ENCODE peak calls at places on chromosomes 16 and 17, in eight cellular contexts. One of them, this sample, is unnamed.

GRCh38 chr17:37541880-37542675 is 52.4 kb downstream of the DUSP14 start:
- DNase-seq in keratinocyte: no peak
- DNase-seq in K562: no peak
- DNase-seq in GM23338: peak; percentile 12
- DNase-seq in OCI-LY7: no peak
- DNase-seq in neuronal stem cell: no peak
- DNase-seq in H9: no peak
- DNase-seq in A549: no peak
- DNase-seq in this sample: no peak

GRCh38 chr17:4142107-4142900 is 526 bp downstream of the ZZEF1 start:
- DNase-seq in keratinocyte: no peak
- DNase-seq in K562: peak; percentile 46
- DNase-seq in GM23338: peak; percentile 62
- DNase-seq in OCI-LY7: peak; percentile 48
- DNase-seq in neuronal stem cell: no peak
- DNase-seq in H9: no peak
- DNase-seq in A549: peak; percentile 14
- DNase-seq in this sample: no peak

GRCh38 chr16:10367616-10368188 is 18.2 kb upstream of the ATF7IP2 start:
- DNase-seq in keratinocyte: no peak
- DNase-seq in K562: no peak
- DNase-seq in GM23338: no peak
- DNase-seq in OCI-LY7: no peak
- DNase-seq in neuronal stem cell: no peak
- DNase-seq in H9: no peak
- DNase-seq in A549: no peak
- DNase-seq in this sample: no peak

GRCh38 chr16:726438-727290 is at the start of the genes CCDC78 and HAGHL:
- DNase-seq in keratinocyte: no peak
- DNase-seq in K562: peak; percentile 88
- DNase-seq in GM23338: peak; percentile 82
- DNase-seq in OCI-LY7: peak; percentile 78
- DNase-seq in neuronal stem cell: no peak
- DNase-seq in H9: peak; percentile 85
- DNase-seq in A549: no peak
- DNase-seq in this sample: peak; percentile 36

GRCh38 chr17:4739122-4740024 is at the start of the genes CXCL16 and ZMYND15:
- DNase-seq in keratinocyte: no peak
- DNase-seq in K562: peak; percentile 21
- DNase-seq in GM23338: peak; percentile 55
- DNase-seq in OCI-LY7: peak; percentile 70
- DNase-seq in neuronal stem cell: no peak
- DNase-seq in H9: peak; percentile 59
- DNase-seq in A549: peak; percentile 39
- DNase-seq in this sample: peak; percentile 75

GRCh38 chr16:70725912-70726828 is 40.3 kb upstream of the MTSS2 start:
- DNase-seq in keratinocyte: no peak
- DNase-seq in K562: peak; percentile 62
- DNase-seq in GM23338: no peak
- DNase-seq in OCI-LY7: no peak
- DNase-seq in neuronal stem cell: no peak
- DNase-seq in H9: no peak
- DNase-seq in A549: no peak
- DNase-seq in this sample: no peak

GRCh38 chr16:56625140-56625942 is at the start of gene MT1E:
- DNase-seq in keratinocyte: no peak
- DNase-seq in K562: no peak
- DNase-seq in GM23338: peak; percentile 81
- DNase-seq in OCI-LY7: no peak
- DNase-seq in neuronal stem cell: no peak
- DNase-seq in H9: no peak
- DNase-seq in A549: no peak
- DNase-seq in this sample: no peak

GRCh38 chr17:44556114-44556853 is 1.0 kb upstream of the FZD2 start:
- DNase-seq in keratinocyte: no peak
- DNase-seq in K562: peak; percentile 66
- DNase-seq in GM23338: peak; percentile 98
- DNase-seq in OCI-LY7: peak; percentile 85
- DNase-seq in neuronal stem cell: peak; percentile 96
- DNase-seq in H9: peak; percentile 94
- DNase-seq in A549: peak; percentile 74
- DNase-seq in this sample: no peak

GRCh38 chr17:41910701-41911391 is 7.9 kb downstream of the ACLY start:
- DNase-seq in keratinocyte: no peak
- DNase-seq in K562: no peak
- DNase-seq in GM23338: no peak
- DNase-seq in OCI-LY7: no peak
- DNase-seq in neuronal stem cell: no peak
- DNase-seq in H9: no peak
- DNase-seq in A549: peak; percentile 98
- DNase-seq in this sample: no peak

GRCh38 chr16:86869288-86870022 is 291.1 kb downstream of the FOXL1 start:
- DNase-seq in keratinocyte: no peak
- DNase-seq in K562: peak; percentile 76
- DNase-seq in GM23338: no peak
- DNase-seq in OCI-LY7: no peak
- DNase-seq in neuronal stem cell: no peak
- DNase-seq in H9: no peak
- DNase-seq in A549: no peak
- DNase-seq in this sample: no peak

GRCh38 chr17:64183815-64184397 is 54.0 kb upstream of the ERN1 start:
- DNase-seq in keratinocyte: no peak
- DNase-seq in K562: no peak
- DNase-seq in GM23338: no peak
- DNase-seq in OCI-LY7: no peak
- DNase-seq in neuronal stem cell: no peak
- DNase-seq in H9: no peak
- DNase-seq in A549: no peak
- DNase-seq in this sample: no peak

GRCh38 chr16:1859650-1860049 is 12.3 kb downstream of the MEIOB start:
- DNase-seq in keratinocyte: no peak
- DNase-seq in K562: no peak
- DNase-seq in GM23338: peak; percentile 20
- DNase-seq in OCI-LY7: no peak
- DNase-seq in neuronal stem cell: no peak
- DNase-seq in H9: peak; percentile 48
- DNase-seq in A549: no peak
- DNase-seq in this sample: no peak

GRCh38 chr17:56785396-56785795 is 48.3 kb downstream of the C17orf67 start:
- DNase-seq in keratinocyte: peak; percentile 58
- DNase-seq in K562: no peak
- DNase-seq in GM23338: no peak
- DNase-seq in OCI-LY7: no peak
- DNase-seq in neuronal stem cell: no peak
- DNase-seq in H9: no peak
- DNase-seq in A549: no peak
- DNase-seq in this sample: no peak

GRCh38 chr17:58121925-58122324 is 26.3 kb upstream of the OR4D1 start:
- DNase-seq in keratinocyte: no peak
- DNase-seq in K562: peak; percentile 60
- DNase-seq in GM23338: peak; percentile 69
- DNase-seq in OCI-LY7: peak; percentile 39
- DNase-seq in neuronal stem cell: no peak
- DNase-seq in H9: peak; percentile 53
- DNase-seq in A549: peak; percentile 76
- DNase-seq in this sample: peak; percentile 49

GRCh38 chr17:74631468-74632195 is 8.1 kb upstream of the CD300E start:
- DNase-seq in keratinocyte: no peak
- DNase-seq in K562: no peak
- DNase-seq in GM23338: no peak
- DNase-seq in OCI-LY7: peak; percentile 35
- DNase-seq in neuronal stem cell: no peak
- DNase-seq in H9: no peak
- DNase-seq in A549: no peak
- DNase-seq in this sample: no peak

GRCh38 chr17:74632597-74632996 is 9.1 kb upstream of the CD300E start:
- DNase-seq in keratinocyte: no peak
- DNase-seq in K562: no peak
- DNase-seq in GM23338: no peak
- DNase-seq in OCI-LY7: no peak
- DNase-seq in neuronal stem cell: no peak
- DNase-seq in H9: no peak
- DNase-seq in A549: no peak
- DNase-seq in this sample: no peak

GRCh38 chr17:74633261-74633783 is 9.8 kb upstream of the CD300E start:
- DNase-seq in keratinocyte: no peak
- DNase-seq in K562: no peak
- DNase-seq in GM23338: no peak
- DNase-seq in OCI-LY7: no peak
- DNase-seq in neuronal stem cell: no peak
- DNase-seq in H9: no peak
- DNase-seq in A549: no peak
- DNase-seq in this sample: no peak

GRCh38 chr17:74635418-74635817 is 11.9 kb upstream of the CD300E start:
- DNase-seq in keratinocyte: no peak
- DNase-seq in K562: no peak
- DNase-seq in GM23338: peak; percentile 55
- DNase-seq in OCI-LY7: no peak
- DNase-seq in neuronal stem cell: peak; percentile 26
- DNase-seq in H9: no peak
- DNase-seq in A549: no peak
- DNase-seq in this sample: no peak

GRCh38 chr17:74632196-74632540 is 8.6 kb upstream of the CD300E start:
- DNase-seq in keratinocyte: no peak
- DNase-seq in K562: no peak
- DNase-seq in GM23338: peak; percentile 38
- DNase-seq in OCI-LY7: no peak
- DNase-seq in neuronal stem cell: no peak
- DNase-seq in H9: peak; percentile 48
- DNase-seq in A549: no peak
- DNase-seq in this sample: no peak
- H3K4me2 ChIP-seq in keratinocyte: no peak overlapping the region
- H3K4me2 ChIP-seq in K562: no peak overlapping the region
- H3K4me2 ChIP-seq in GM23338: peak overlapping the region; percentile 51
- H3K4me2 ChIP-seq in OCI-LY7: no peak overlapping the region
- H3K4me2 ChIP-seq in neuronal stem cell: no peak overlapping the region
- H3K4me2 ChIP-seq in H9: no peak overlapping the region
- H3K4me2 ChIP-seq in A549: peak overlapping the region; percentile 55
- H3K4me2 ChIP-seq in this sample: no peak overlapping the region

DNA sequence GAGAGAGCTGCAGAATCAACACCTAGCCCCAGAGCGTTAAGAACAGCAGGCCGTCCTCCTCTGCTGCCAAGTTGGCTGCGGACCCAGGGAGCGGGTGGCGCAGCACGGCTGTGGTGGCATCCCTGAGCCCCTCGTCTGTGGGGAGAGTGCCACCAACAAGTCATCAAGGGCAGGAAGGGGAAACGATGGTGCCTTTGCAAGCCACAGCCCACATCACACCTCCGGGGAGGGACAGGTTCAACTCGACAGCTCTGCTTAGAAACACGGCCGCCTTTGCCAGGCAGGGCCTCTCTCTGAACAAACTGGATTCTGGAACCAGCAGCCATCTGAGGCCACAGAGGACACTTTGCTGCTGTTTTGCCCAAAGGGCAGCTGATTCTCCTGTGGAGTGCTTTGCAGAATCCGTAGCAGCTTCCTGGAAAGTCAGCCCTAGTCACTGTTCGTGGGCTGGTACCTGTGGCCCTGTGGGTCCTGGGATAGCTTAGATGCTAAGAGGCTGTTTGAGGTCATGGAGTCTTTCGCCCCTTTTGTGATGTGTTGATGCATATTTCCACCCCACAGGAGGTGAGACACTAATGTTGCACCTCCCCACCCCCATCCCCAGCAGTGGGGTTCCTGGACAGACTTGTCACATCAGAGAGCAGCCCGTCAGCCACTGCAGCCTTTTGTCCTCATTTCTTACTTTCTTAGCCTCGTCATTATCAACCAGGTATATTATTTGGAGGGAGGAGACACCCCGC is 270.6 kb downstream of the CPPED1 start:
- DNase-seq in keratinocyte: no peak
- DNase-seq in K562: no peak
- DNase-seq in GM23338: no peak
- DNase-seq in OCI-LY7: no peak
- DNase-seq in neuronal stem cell: no peak
- DNase-seq in H9: no peak
- DNase-seq in A549: no peak
- DNase-seq in this sample: no peak
- H3K4me2 ChIP-seq in keratinocyte: no peak overlapping the region
- H3K4me2 ChIP-seq in K562: no peak overlapping the region
- H3K4me2 ChIP-seq in GM23338: no peak overlapping the region
- H3K4me2 ChIP-seq in OCI-LY7: no peak overlapping the region
- H3K4me2 ChIP-seq in neuronal stem cell: no peak overlapping the region
- H3K4me2 ChIP-seq in H9: no peak overlapping the region
- H3K4me2 ChIP-seq in A549: no peak overlapping the region
- H3K4me2 ChIP-seq in this sample: no peak overlapping the region

GRCh38 chr17:38712593-38712992 is 7.5 kb downstream of the MLLT6 start:
- DNase-seq in keratinocyte: no peak
- DNase-seq in K562: no peak
- DNase-seq in GM23338: no peak
- DNase-seq in OCI-LY7: no peak
- DNase-seq in neuronal stem cell: no peak
- DNase-seq in H9: peak; percentile 27
- DNase-seq in A549: no peak
- DNase-seq in this sample: no peak

GRCh38 chr17:38710985-38711384 is 5.9 kb downstream of the MLLT6 start:
- DNase-seq in keratinocyte: no peak
- DNase-seq in K562: peak; percentile 60
- DNase-seq in GM23338: no peak
- DNase-seq in OCI-LY7: no peak
- DNase-seq in neuronal stem cell: no peak
- DNase-seq in H9: peak; percentile 30
- DNase-seq in A549: no peak
- DNase-seq in this sample: no peak

GRCh38 chr17:38711792-38712571 is 6.9 kb downstream of the MLLT6 start:
- DNase-seq in keratinocyte: no peak
- DNase-seq in K562: no peak
- DNase-seq in GM23338: no peak
- DNase-seq in OCI-LY7: no peak
- DNase-seq in neuronal stem cell: no peak
- DNase-seq in H9: peak; percentile 30
- DNase-seq in A549: no peak
- DNase-seq in this sample: no peak

GRCh38 chr17:38715216-38715943 is 10.3 kb downstream of the MLLT6 start:
- DNase-seq in keratinocyte: no peak
- DNase-seq in K562: no peak
- DNase-seq in GM23338: peak; percentile 68
- DNase-seq in OCI-LY7: no peak
- DNase-seq in neuronal stem cell: no peak
- DNase-seq in H9: no peak
- DNase-seq in A549: no peak
- DNase-seq in this sample: no peak

GRCh38 chr17:38713456-38713855 is 8.4 kb downstream of the MLLT6 start:
- DNase-seq in keratinocyte: no peak
- DNase-seq in K562: no peak
- DNase-seq in GM23338: peak; percentile 47
- DNase-seq in OCI-LY7: no peak
- DNase-seq in neuronal stem cell: no peak
- DNase-seq in H9: peak; percentile 52
- DNase-seq in A549: no peak
- DNase-seq in this sample: no peak
- H3K4me2 ChIP-seq in keratinocyte: no peak overlapping the region
- H3K4me2 ChIP-seq in K562: no peak overlapping the region
- H3K4me2 ChIP-seq in GM23338: peak overlapping the region; percentile 51
- H3K4me2 ChIP-seq in OCI-LY7: no peak overlapping the region
- H3K4me2 ChIP-seq in neuronal stem cell: no peak overlapping the region
- H3K4me2 ChIP-seq in H9: no peak overlapping the region
- H3K4me2 ChIP-seq in A549: no peak overlapping the region
- H3K4me2 ChIP-seq in this sample: no peak overlapping the region

DNA sequence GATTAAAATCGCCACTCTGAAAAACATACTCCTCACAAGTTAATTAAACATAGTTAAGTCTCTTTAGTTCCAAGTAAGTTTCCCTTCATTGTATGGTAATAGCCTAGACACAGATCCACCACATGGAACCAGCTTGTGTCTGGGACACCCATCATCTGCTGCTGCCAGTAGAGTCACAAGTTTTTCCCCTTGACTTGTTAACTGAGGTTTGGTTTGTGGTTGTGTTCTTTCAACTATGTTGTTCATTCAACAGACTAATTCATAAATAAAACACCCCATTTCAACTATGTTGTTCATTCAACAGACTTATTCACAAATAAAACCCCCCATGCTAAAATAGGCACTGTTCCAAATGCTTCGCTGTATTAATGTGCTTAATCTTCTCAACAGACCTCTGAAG is 24.4 kb downstream of the YWHAE start:
- DNase-seq in keratinocyte: no peak
- DNase-seq in K562: no peak
- DNase-seq in GM23338: no peak
- DNase-seq in OCI-LY7: no peak
- DNase-seq in neuronal stem cell: no peak
- DNase-seq in H9: no peak
- DNase-seq in A549: no peak
- DNase-seq in this sample: no peak
- H3K4me2 ChIP-seq in keratinocyte: no peak overlapping the region
- H3K4me2 ChIP-seq in K562: no peak overlapping the region
- H3K4me2 ChIP-seq in GM23338: no peak overlapping the region
- H3K4me2 ChIP-seq in OCI-LY7: peak overlapping the region; percentile 63
- H3K4me2 ChIP-seq in neuronal stem cell: no peak overlapping the region
- H3K4me2 ChIP-seq in H9: no peak overlapping the region
- H3K4me2 ChIP-seq in A549: no peak overlapping the region
- H3K4me2 ChIP-seq in this sample: no peak overlapping the region

This sample was measured in PC-9.